ENCODE peak calls at places on chromosomes 7 and 10, in five cellular contexts. U is prostate gland, H is A549, C is Peyer's patch, Q is HCT116. W is an unnamed sample.

GRCh38 chr7:142796501-142797341 is 26.0 kb downstream of the PRSS2 start:
- DNase-seq in U (no peak), H (no peak), C (peak; percentile 45), Q (no peak), W (no peak)

GRCh38 chr10:12388671-12389070 is 39.3 kb downstream of the CAMK1D start:
- DNase-seq in U (no peak), H (no peak), C (no peak), Q (no peak), W (no peak)

GRCh38 chr10:116331815-116332214 is 7.6 kb downstream of the CCDC172 start:
- DNase-seq in U (no peak), H (no peak), C (no peak), Q (no peak), W (no peak)

GRCh38 chr10:110498982-110499795 is 1.5 kb downstream of the DUSP5 start:
- DNase-seq in U (no peak), H (peak; percentile 70), C (peak; percentile 63), Q (no peak), W (peak; percentile 42)

GRCh38 chr10:1268856-1269255 is 212.7 kb downstream of the WDR37 start:
- DNase-seq in U (no peak), H (no peak), C (no peak), Q (no peak), W (no peak)

GRCh38 chr7:36972140-36972518 is 247.8 kb upstream of the AOAH start:
- DNase-seq in U (no peak), H (no peak), C (no peak), Q (no peak), W (no peak)

GRCh38 chr10:5151076-5151475 is 33.9 kb downstream of the AKR1C8 start:
- DNase-seq in U (no peak), H (no peak), C (no peak), Q (no peak), W (no peak)

GRCh38 chr10:77889277-77889903 is 37.2 kb downstream of the DLG5 start:
- DNase-seq in U (peak; percentile 94), H (no peak), C (peak; percentile 71), Q (peak; percentile 80), W (no peak)

GRCh38 chr7:70132802-70133201 is 534.5 kb downstream of the AUTS2 start:
- DNase-seq in U (no peak), H (no peak), C (no peak), Q (no peak), W (no peak)

GRCh38 chr7:43577485-43577951 is 5.4 kb upstream of the STK17A start:
- DNase-seq in U (no peak), H (peak; percentile 59), C (no peak), Q (no peak), W (no peak)

GRCh38 chr10:54259104-54259503 is 541.9 kb downstream of the PCDH15 start:
- DNase-seq in U (no peak), H (no peak), C (no peak), Q (no peak), W (no peak)

GRCh38 chr7:141999219-141999618 is 3.5 kb downstream of the MGAM start:
- DNase-seq in U (no peak), H (no peak), C (no peak), Q (no peak), W (no peak)

GRCh38 chr10:78656815-78657621 is 411.7 kb upstream of the ZMIZ1 start:
- DNase-seq in U (peak; percentile 39), H (no peak), C (peak; percentile 55), Q (no peak), W (no peak)

GRCh38 chr10:81026597-81026996 is 488.9 kb downstream of the SH2D4B start:
- DNase-seq in U (no peak), H (no peak), C (no peak), Q (no peak), W (no peak)

GRCh38 chr7:92813390-92814024 is 22.9 kb downstream of the CDK6 start:
- DNase-seq in U (no peak), H (no peak), C (no peak), Q (no peak), W (no peak)

GRCh38 chr7:73569042-73569608 is 9.3 kb downstream of the TBL2 start:
- DNase-seq in U (no peak), H (no peak), C (no peak), Q (no peak), W (no peak)

GRCh38 chr7:153590571-153590970 is 461.6 kb upstream of the DPP6 start:
- DNase-seq in U (no peak), H (no peak), C (no peak), Q (no peak), W (no peak)

GRCh38 chr7:95303501-95303900 is 20.8 kb downstream of the PON1 start:
- DNase-seq in U (no peak), H (no peak), C (no peak), Q (no peak), W (no peak)

GRCh38 chr7:5390918-5391317 is 32.7 kb downstream of the TNRC18 start:
- DNase-seq in U (no peak), H (no peak), C (no peak), Q (no peak), W (no peak)

GRCh38 chr7:80150621-80151273 is 16.1 kb downstream of the GNAI1 start:
- DNase-seq in U (no peak), H (no peak), C (no peak), Q (no peak), W (no peak)

GRCh38 chr10:63922714-63923317 is 401.6 kb downstream of the REEP3 start:
- DNase-seq in U (no peak), H (no peak), C (no peak), Q (no peak), W (no peak)

DNA sequence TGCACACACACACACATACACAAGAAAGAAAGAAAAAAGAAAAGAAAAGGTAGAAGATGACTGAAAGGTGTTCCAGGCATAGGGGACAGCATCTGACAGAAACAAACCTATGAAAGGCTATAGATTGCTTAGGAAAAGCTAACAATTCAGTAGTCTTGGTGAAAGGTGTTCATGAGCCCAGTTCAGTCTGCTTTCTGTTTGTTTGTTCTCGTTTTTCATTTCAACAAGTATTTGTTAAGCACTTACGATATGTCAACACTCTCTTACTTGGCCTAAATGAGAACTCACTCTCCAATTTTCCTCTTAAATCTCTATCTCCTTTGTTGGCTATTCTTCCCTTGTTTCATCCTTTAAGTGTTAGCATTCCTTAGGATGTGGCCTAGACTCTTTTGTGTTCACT is 133.2 kb downstream of the GRM8 start:
- DNase-seq in U (no peak), H (no peak), C (no peak), Q (no peak), W (no peak)
- H3K4me3 ChIP-seq in U (no peak overlapping the region), H (no peak overlapping the region), C (no peak overlapping the region), Q (no peak overlapping the region), W (no peak overlapping the region)

GRCh38 chr10:74743401-74743800 is 83.0 kb upstream of the KAT6B start:
- DNase-seq in U (no peak), H (no peak), C (no peak), Q (no peak), W (no peak)

GRCh38 chr10:74738052-74738451 is 88.3 kb upstream of the KAT6B start:
- DNase-seq in U (no peak), H (no peak), C (no peak), Q (no peak), W (no peak)

GRCh38 chr10:74736029-74736428 is 90.4 kb upstream of the KAT6B start:
- DNase-seq in U (no peak), H (no peak), C (no peak), Q (no peak), W (no peak)

GRCh38 chr10:74738985-74739567 is 87.3 kb upstream of the KAT6B start:
- DNase-seq in U (no peak), H (peak; percentile 17), C (no peak), Q (no peak), W (no peak)

GRCh38 chr10:74738543-74738942 is 87.9 kb upstream of the KAT6B start:
- DNase-seq in U (no peak), H (no peak), C (no peak), Q (no peak), W (no peak)
- H3K27ac ChIP-seq in U (no peak overlapping the region), H (no peak overlapping the region), C (no peak overlapping the region), Q (no peak overlapping the region), W (no peak overlapping the region)

GRCh38 chr10:28302668-28303488 is at the start of gene MPP7:
- DNase-seq in U (peak; percentile 98), H (peak; percentile 97), C (peak; percentile 99), Q (peak; percentile 98), W (peak; percentile 97)
- TF ChIP-seq POLR2A in U (peak; percentile 70), H (no peak), C (peak; percentile 62), Q (no peak), W (peak; percentile 44)

GRCh38 chr7:132249591-132249971 is 326.7 kb downstream of the PLXNA4 start:
- DNase-seq in U (peak; percentile 76), H (peak; percentile 59), C (no peak), Q (no peak), W (no peak)

GRCh38 chr7:132248841-132249590 is 327.3 kb downstream of the PLXNA4 start:
- DNase-seq in U (no peak), H (no peak), C (no peak), Q (no peak), W (no peak)

GRCh38 chr7:132247995-132248618 is 328.2 kb downstream of the PLXNA4 start:
- DNase-seq in U (no peak), H (no peak), C (no peak), Q (no peak), W (no peak)

GRCh38 chr7:132251327-132251659 is 325.0 kb downstream of the PLXNA4 start:
- DNase-seq in U (peak; percentile 98), H (peak; percentile 17), C (peak; percentile 76), Q (no peak), W (peak; percentile 78)

GRCh38 chr7:132250480-132251326 is 325.6 kb downstream of the PLXNA4 start:
- DNase-seq in U (no peak), H (no peak), C (no peak), Q (no peak), W (no peak)
- H3K4me3 ChIP-seq in U (no peak overlapping the region), H (no peak overlapping the region), C (no peak overlapping the region), Q (no peak overlapping the region), W (no peak overlapping the region)

GRCh38 chr10:3067045-3067858 is at the start of gene PFKP:
- DNase-seq in U (peak; percentile 53), H (peak; percentile 49), C (peak; percentile 76), Q (no peak), W (peak; percentile 68)

GRCh38 chr10:3065622-3066021 is 1.7 kb upstream of the PFKP start:
- DNase-seq in U (no peak), H (no peak), C (no peak), Q (no peak), W (peak; percentile 70)

GRCh38 chr10:3067859-3068179 is 471 bp downstream of the PFKP start:
- DNase-seq in U (no peak), H (no peak), C (no peak), Q (no peak), W (no peak)

GRCh38 chr10:3068201-3068967 is 1.0 kb downstream of the PFKP start:
- DNase-seq in U (peak; percentile 50), H (peak; percentile 60), C (peak; percentile 79), Q (no peak), W (peak; percentile 84)

GRCh38 chr10:3066317-3066931 is 924 bp upstream of the PFKP start:
- DNase-seq in U (no peak), H (no peak), C (no peak), Q (no peak), W (no peak)
- H3K27ac ChIP-seq in U (peak overlapping the region; percentile 59), H (peak overlapping the region; percentile 96), C (peak overlapping the region; percentile 69), Q (no peak overlapping the region), W (peak overlapping the region; percentile 88)

GRCh38 chr10:93465806-93466675 is 16.1 kb downstream of the MYOF start:
- DNase-seq in U (peak; percentile 95), H (peak; percentile 97), C (peak; percentile 74), Q (peak; percentile 90), W (peak; percentile 81)
- TF ChIP-seq POLR2A in U (peak; percentile 22), H (no peak), C (no peak), Q (peak; percentile 36), W (no peak)

GRCh38 chr10:113027574-113028392 is 77.7 kb downstream of the TCF7L2 start:
- DNase-seq in U (no peak), H (no peak), C (no peak), Q (no peak), W (no peak)
- H3K4me3 ChIP-seq in U (no peak overlapping the region), H (no peak overlapping the region), C (no peak overlapping the region), Q (no peak overlapping the region), W (peak overlapping the region; percentile 6)